ENCODE peak calls at places on chromosomes 5 and 9, in six cellular contexts. One of them, this sample, is unnamed.
A peak's percentile ranks its signal among the peaks of the same experiment; 100 is the strongest.

GRCh38 chr9:14342746-14343145 is 28.8 kb upstream of the NFIB start:
- DNase-seq in uterus: no peak
- DNase-seq in A549: no peak
- DNase-seq in IMR-90: no peak
- DNase-seq in Peyer's patch: no peak
- DNase-seq in heart right ventricle: no peak
- DNase-seq in this sample: no peak

GRCh38 chr5:19256036-19256435 is 732.0 kb downstream of the CDH18 start:
- DNase-seq in uterus: no peak
- DNase-seq in A549: no peak
- DNase-seq in IMR-90: no peak
- DNase-seq in Peyer's patch: no peak
- DNase-seq in heart right ventricle: no peak
- DNase-seq in this sample: no peak

GRCh38 chr9:96461336-96461735 is 11.4 kb downstream of the HABP4 start:
- DNase-seq in uterus: no peak
- DNase-seq in A549: no peak
- DNase-seq in IMR-90: no peak
- DNase-seq in Peyer's patch: no peak
- DNase-seq in heart right ventricle: no peak
- DNase-seq in this sample: no peak

GRCh38 chr9:96222132-96222531 is 79.8 kb downstream of the HSD17B3 start:
- DNase-seq in uterus: no peak
- DNase-seq in A549: no peak
- DNase-seq in IMR-90: no peak
- DNase-seq in Peyer's patch: no peak
- DNase-seq in heart right ventricle: no peak
- DNase-seq in this sample: peak; percentile 6

GRCh38 chr9:91258448-91258847 is 103.3 kb downstream of the AUH start:
- DNase-seq in uterus: no peak
- DNase-seq in A549: no peak
- DNase-seq in IMR-90: no peak
- DNase-seq in Peyer's patch: no peak
- DNase-seq in heart right ventricle: no peak
- DNase-seq in this sample: no peak

GRCh38 chr5:173204185-173204979 is 30.6 kb downstream of the NKX2-5 start:
- DNase-seq in uterus: no peak
- DNase-seq in A549: no peak
- DNase-seq in IMR-90: peak; percentile 33
- DNase-seq in Peyer's patch: no peak
- DNase-seq in heart right ventricle: no peak
- DNase-seq in this sample: no peak

GRCh38 chr5:33205727-33206410 is 234.9 kb upstream of the TARS1 start:
- DNase-seq in uterus: no peak
- DNase-seq in A549: no peak
- DNase-seq in IMR-90: no peak
- DNase-seq in Peyer's patch: no peak
- DNase-seq in heart right ventricle: no peak
- DNase-seq in this sample: no peak

GRCh38 chr5:26805076-26805475 is 233.3 kb downstream of the CDH9 start:
- DNase-seq in uterus: no peak
- DNase-seq in A549: no peak
- DNase-seq in IMR-90: no peak
- DNase-seq in Peyer's patch: no peak
- DNase-seq in heart right ventricle: no peak
- DNase-seq in this sample: no peak

GRCh38 chr5:16889203-16889971 is 46.7 kb downstream of the MYO10 start:
- DNase-seq in uterus: no peak
- DNase-seq in A549: no peak
- DNase-seq in IMR-90: peak; percentile 88
- DNase-seq in Peyer's patch: no peak
- DNase-seq in heart right ventricle: no peak
- DNase-seq in this sample: no peak

GRCh38 chr5:78908173-78908901 is 76.8 kb downstream of the ARSB start:
- DNase-seq in uterus: no peak
- DNase-seq in A549: no peak
- DNase-seq in IMR-90: peak; percentile 91
- DNase-seq in Peyer's patch: peak; percentile 55
- DNase-seq in heart right ventricle: peak; percentile 60
- DNase-seq in this sample: no peak

GRCh38 chr5:163619951-163620350 is 114.5 kb downstream of the MAT2B start:
- DNase-seq in uterus: no peak
- DNase-seq in A549: no peak
- DNase-seq in IMR-90: no peak
- DNase-seq in Peyer's patch: no peak
- DNase-seq in heart right ventricle: no peak
- DNase-seq in this sample: no peak

GRCh38 chr9:125332527-125332926 is 70.9 kb downstream of the GAPVD1 start:
- DNase-seq in uterus: no peak
- DNase-seq in A549: no peak
- DNase-seq in IMR-90: no peak
- DNase-seq in Peyer's patch: no peak
- DNase-seq in heart right ventricle: no peak
- DNase-seq in this sample: no peak
- H3K27ac ChIP-seq in uterus: no peak overlapping the region
- H3K27ac ChIP-seq in A549: no peak overlapping the region
- H3K27ac ChIP-seq in IMR-90: no peak overlapping the region
- H3K27ac ChIP-seq in Peyer's patch: no peak overlapping the region
- H3K27ac ChIP-seq in heart right ventricle: no peak overlapping the region
- H3K27ac ChIP-seq in this sample: no peak overlapping the region

GRCh38 chr5:149452665-149453617 is 73.8 kb upstream of the IL17B start:
- DNase-seq in uterus: peak; percentile 83
- DNase-seq in A549: no peak
- DNase-seq in IMR-90: peak; percentile 96
- DNase-seq in Peyer's patch: no peak
- DNase-seq in heart right ventricle: peak; percentile 71
- DNase-seq in this sample: peak; percentile 93
- H3K27ac ChIP-seq in uterus: peak overlapping the region; percentile 86
- H3K27ac ChIP-seq in A549: peak overlapping the region; percentile 73
- H3K27ac ChIP-seq in IMR-90: peak overlapping the region; percentile 99
- H3K27ac ChIP-seq in Peyer's patch: peak overlapping the region; percentile 25
- H3K27ac ChIP-seq in heart right ventricle: peak overlapping the region; percentile 93
- H3K27ac ChIP-seq in this sample: peak overlapping the region; percentile 87

GRCh38 chr5:57741326-57741725 is 258.7 kb upstream of the ACTBL2 start:
- DNase-seq in uterus: no peak
- DNase-seq in A549: no peak
- DNase-seq in IMR-90: no peak
- DNase-seq in Peyer's patch: no peak
- DNase-seq in heart right ventricle: no peak
- DNase-seq in this sample: no peak

GRCh38 chr5:57738306-57738705 is 255.7 kb upstream of the ACTBL2 start:
- DNase-seq in uterus: no peak
- DNase-seq in A549: no peak
- DNase-seq in IMR-90: no peak
- DNase-seq in Peyer's patch: no peak
- DNase-seq in heart right ventricle: no peak
- DNase-seq in this sample: no peak

GRCh38 chr5:57736716-57737115 is 254.1 kb upstream of the ACTBL2 start:
- DNase-seq in uterus: no peak
- DNase-seq in A549: no peak
- DNase-seq in IMR-90: no peak
- DNase-seq in Peyer's patch: no peak
- DNase-seq in heart right ventricle: no peak
- DNase-seq in this sample: no peak

GRCh38 chr5:57738787-57739186 is 256.2 kb upstream of the ACTBL2 start:
- DNase-seq in uterus: no peak
- DNase-seq in A549: no peak
- DNase-seq in IMR-90: no peak
- DNase-seq in Peyer's patch: no peak
- DNase-seq in heart right ventricle: no peak
- DNase-seq in this sample: no peak

GRCh38 chr5:57735754-57736153 is 253.1 kb upstream of the ACTBL2 start:
- DNase-seq in uterus: no peak
- DNase-seq in A549: peak; percentile 33
- DNase-seq in IMR-90: peak; percentile 96
- DNase-seq in Peyer's patch: no peak
- DNase-seq in heart right ventricle: no peak
- DNase-seq in this sample: no peak
- H3K27ac ChIP-seq in uterus: no peak overlapping the region
- H3K27ac ChIP-seq in A549: peak overlapping the region; percentile 90
- H3K27ac ChIP-seq in IMR-90: peak overlapping the region; percentile 86
- H3K27ac ChIP-seq in Peyer's patch: no peak overlapping the region
- H3K27ac ChIP-seq in heart right ventricle: no peak overlapping the region
- H3K27ac ChIP-seq in this sample: peak overlapping the region; percentile 3

GRCh38 chr9:23582836-23583235 is 243.2 kb downstream of the ELAVL2 start:
- DNase-seq in uterus: no peak
- DNase-seq in A549: no peak
- DNase-seq in IMR-90: no peak
- DNase-seq in Peyer's patch: no peak
- DNase-seq in heart right ventricle: no peak
- DNase-seq in this sample: no peak

GRCh38 chr9:23587433-23587832 is 238.6 kb downstream of the ELAVL2 start:
- DNase-seq in uterus: peak; percentile 17
- DNase-seq in A549: no peak
- DNase-seq in IMR-90: no peak
- DNase-seq in Peyer's patch: no peak
- DNase-seq in heart right ventricle: peak; percentile 75
- DNase-seq in this sample: peak; percentile 64

GRCh38 chr9:23586906-23587305 is 239.1 kb downstream of the ELAVL2 start:
- DNase-seq in uterus: no peak
- DNase-seq in A549: no peak
- DNase-seq in IMR-90: no peak
- DNase-seq in Peyer's patch: no peak
- DNase-seq in heart right ventricle: no peak
- DNase-seq in this sample: no peak

GRCh38 chr9:23577611-23578010 is 248.4 kb downstream of the ELAVL2 start:
- DNase-seq in uterus: no peak
- DNase-seq in A549: no peak
- DNase-seq in IMR-90: no peak
- DNase-seq in Peyer's patch: no peak
- DNase-seq in heart right ventricle: no peak
- DNase-seq in this sample: no peak

DNA sequence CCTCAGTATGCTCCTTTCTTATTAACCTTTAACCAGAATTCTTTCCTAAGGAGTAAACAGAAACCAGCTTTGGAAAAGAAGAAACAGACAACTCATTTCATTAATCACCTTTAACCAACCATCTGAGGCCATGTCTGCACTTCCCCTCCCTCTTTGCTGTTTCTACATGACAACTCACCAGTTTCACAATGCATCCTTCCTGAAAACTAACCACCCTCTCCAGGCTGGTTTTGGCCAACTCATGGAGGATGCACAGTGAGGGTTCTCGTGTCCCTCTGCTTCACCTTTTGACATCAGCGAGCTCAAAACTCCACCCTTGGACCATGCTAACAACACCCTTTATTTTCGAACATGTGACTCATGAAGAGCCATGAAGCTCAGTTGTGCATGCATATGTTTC is 244.1 kb downstream of the ELAVL2 start:
- DNase-seq in uterus: no peak
- DNase-seq in A549: no peak
- DNase-seq in IMR-90: no peak
- DNase-seq in Peyer's patch: no peak
- DNase-seq in heart right ventricle: no peak
- DNase-seq in this sample: no peak
- H3K27ac ChIP-seq in uterus: no peak overlapping the region
- H3K27ac ChIP-seq in A549: no peak overlapping the region
- H3K27ac ChIP-seq in IMR-90: no peak overlapping the region
- H3K27ac ChIP-seq in Peyer's patch: no peak overlapping the region
- H3K27ac ChIP-seq in heart right ventricle: no peak overlapping the region
- H3K27ac ChIP-seq in this sample: no peak overlapping the region

DNA sequence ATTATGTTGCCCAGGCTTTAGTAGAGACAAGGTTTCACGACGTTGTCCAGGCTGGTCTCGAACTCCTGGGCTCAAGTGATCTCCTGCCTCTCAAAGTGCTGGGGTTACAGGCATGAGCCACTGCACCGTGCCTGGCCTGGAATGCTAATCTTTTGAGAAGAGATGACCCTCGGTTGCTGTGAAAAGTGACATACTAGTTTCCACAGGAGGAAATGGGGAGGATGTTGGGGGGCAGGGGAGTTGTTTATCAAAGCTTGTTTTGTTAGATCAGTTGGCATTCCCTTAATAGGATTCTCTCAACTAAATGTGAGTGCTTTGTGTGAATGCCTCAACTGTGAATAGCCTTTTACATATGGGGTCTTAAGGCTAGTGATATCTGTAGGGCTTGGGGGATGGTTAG is 16.4 kb upstream of the MATR3 start:
- DNase-seq in uterus: no peak
- DNase-seq in A549: no peak
- DNase-seq in IMR-90: no peak
- DNase-seq in Peyer's patch: no peak
- DNase-seq in heart right ventricle: no peak
- DNase-seq in this sample: no peak
- H3K27ac ChIP-seq in uterus: no peak overlapping the region
- H3K27ac ChIP-seq in A549: peak overlapping the region; percentile 97
- H3K27ac ChIP-seq in IMR-90: no peak overlapping the region
- H3K27ac ChIP-seq in Peyer's patch: no peak overlapping the region
- H3K27ac ChIP-seq in heart right ventricle: peak overlapping the region; percentile 13
- H3K27ac ChIP-seq in this sample: no peak overlapping the region

DNA sequence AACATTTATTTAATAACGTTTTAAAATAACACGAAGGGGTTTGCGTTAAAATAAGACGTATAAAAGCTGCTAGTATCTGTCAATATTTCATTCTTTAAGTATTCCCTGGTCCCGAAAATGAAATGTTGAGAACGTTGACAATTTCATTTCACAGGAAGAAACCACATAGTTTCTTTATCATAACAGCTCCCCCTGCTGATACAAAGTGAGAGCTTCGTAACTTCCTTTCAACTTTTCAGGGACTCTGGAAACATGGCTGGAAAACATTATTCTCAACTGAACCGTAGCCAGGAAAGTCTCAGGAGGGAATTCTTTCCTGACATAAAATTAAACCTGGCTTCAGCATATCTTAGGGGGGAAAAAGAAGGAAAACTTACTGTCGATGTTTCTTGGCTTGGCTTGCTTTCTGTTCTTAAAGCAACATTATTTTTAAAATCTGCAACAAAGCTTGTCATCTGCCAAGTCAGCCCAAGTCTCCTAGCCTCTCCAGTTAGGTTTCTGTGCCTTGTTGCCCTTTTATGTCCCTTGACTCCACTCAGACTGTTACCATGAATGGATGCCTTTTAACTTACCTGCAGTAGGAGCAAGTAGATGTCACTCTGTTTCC is 122.9 kb upstream of the DAB2 start:
- DNase-seq in uterus: peak; percentile 34
- DNase-seq in A549: peak; percentile 49
- DNase-seq in IMR-90: peak; percentile 68
- DNase-seq in Peyer's patch: no peak
- DNase-seq in heart right ventricle: no peak
- DNase-seq in this sample: no peak
- H3K27ac ChIP-seq in uterus: no peak overlapping the region
- H3K27ac ChIP-seq in A549: peak overlapping the region; percentile 19
- H3K27ac ChIP-seq in IMR-90: no peak overlapping the region
- H3K27ac ChIP-seq in Peyer's patch: no peak overlapping the region
- H3K27ac ChIP-seq in heart right ventricle: peak overlapping the region; percentile 2
- H3K27ac ChIP-seq in this sample: peak overlapping the region; percentile 33

GRCh38 chr9:131030978-131031641 is 22.1 kb downstream of the LAMC3 start:
- DNase-seq in uterus: no peak
- DNase-seq in A549: no peak
- DNase-seq in IMR-90: no peak
- DNase-seq in Peyer's patch: no peak
- DNase-seq in heart right ventricle: no peak
- DNase-seq in this sample: no peak
- H3K27ac ChIP-seq in uterus: no peak overlapping the region
- H3K27ac ChIP-seq in A549: no peak overlapping the region
- H3K27ac ChIP-seq in IMR-90: no peak overlapping the region
- H3K27ac ChIP-seq in Peyer's patch: no peak overlapping the region
- H3K27ac ChIP-seq in heart right ventricle: no peak overlapping the region
- H3K27ac ChIP-seq in this sample: no peak overlapping the region